ENCODE peak calls at places on chromosomes 4 and X, in eight cellular contexts. P is tibial artery, J is pancreas, G is mammary epithelial cell, N is SK-N-SH, I is aorta, L is endodermal cell, A is neuronal stem cell. U is an unnamed sample. For H3K4me1, the result is how much of the 10 kb centered on the place peaks cover.

GRCh38 chr4:108170729-108171540 is 2.2 kb upstream of the LEF1 start:
- DNase-seq in I (no peak), J (no peak), P (no peak), N (no peak), G (no peak), L (peak), A (peak), U (no peak)

GRCh38 chr4:174071591-174071990 is 211.9 kb downstream of the FBXO8 start:
- DNase-seq in A (no peak), G (no peak), N (no peak), J (no peak), P (no peak), I (no peak), L (no peak), U (no peak)

GRCh38 chr4:53914313-53915016 is 149.9 kb downstream of the CHIC2 start:
- DNase-seq in P (no peak), A (no peak), I (peak), J (no peak), L (no peak), N (no peak), G (peak), U (no peak)

GRCh38 chrX:12814434-12814833 is 23.2 kb downstream of the PRPS2 start:
- DNase-seq in P (no peak), L (peak), I (no peak), A (no peak), J (no peak), G (peak), N (peak), U (peak)

GRCh38 chr4:25117274-25117673 is 43.0 kb downstream of the SEPSECS start:
- DNase-seq in L (no peak), N (no peak), A (no peak), P (no peak), J (no peak), G (no peak), I (no peak), U (no peak)

GRCh38 chr4:15755321-15755750 is 22.8 kb upstream of the CD38 start:
- DNase-seq in I (no peak), N (no peak), P (no peak), G (peak), J (no peak), A (no peak), L (no peak), U (no peak)

GRCh38 chrX:151488677-151489076 is 74.8 kb upstream of the PASD1 start:
- DNase-seq in N (peak), L (peak), I (no peak), J (no peak), G (peak), P (no peak), A (no peak), U (no peak)

GRCh38 chr4:1462009-1462767 is 55.9 kb upstream of the NKX1-1 start:
- DNase-seq in J (no peak), N (peak), I (no peak), P (peak), G (no peak), L (no peak), A (no peak), U (no peak)

GRCh38 chrX:110733166-110733565 is 62.5 kb downstream of the CHRDL1 start:
- DNase-seq in A (no peak), G (peak), N (no peak), P (no peak), I (no peak), J (no peak), L (no peak), U (no peak)

GRCh38 chr4:174764105-174764729 is 64.8 kb downstream of the GLRA3 start:
- DNase-seq in P (no peak), A (peak), L (no peak), N (peak), I (no peak), G (peak), J (no peak), U (no peak)

GRCh38 chr4:156778093-156778492 is 193.5 kb downstream of the PDGFC start:
- DNase-seq in J (no peak), I (no peak), A (no peak), P (no peak), L (no peak), G (peak), N (no peak), U (no peak)

GRCh38 chr4:123785515-123785914 is 388.9 kb downstream of the SPRY1 start:
- DNase-seq in A (no peak), P (peak), L (peak), N (no peak), G (peak), I (peak), J (no peak), U (peak)

GRCh38 chr4:152972821-152973613 is 36.9 kb downstream of the FHDC1 start:
- DNase-seq in J (no peak), P (peak), L (no peak), N (no peak), I (peak), A (no peak), G (peak), U (no peak)

GRCh38 chr4:40292313-40292759 is 42.8 kb upstream of the CHRNA9 start:
- DNase-seq in P (no peak), I (no peak), L (peak), G (peak), J (no peak), N (no peak), A (no peak), U (no peak)

GRCh38 chr4:74874785-74875367 is 58.0 kb upstream of the PARM1 start:
- DNase-seq in A (peak), P (no peak), G (peak), I (no peak), J (no peak), N (peak), L (peak), U (no peak)

GRCh38 chrX:150236304-150236703 is 126.8 kb upstream of the MAMLD1 start:
- DNase-seq in P (no peak), I (no peak), A (no peak), N (no peak), G (peak), L (peak), J (no peak), U (no peak)

GRCh38 chrX:16868920-16869319 is 1.2 kb downstream of the RBBP7 start:
- DNase-seq in N (no peak), G (no peak), L (no peak), P (no peak), I (no peak), A (no peak), J (no peak), U (no peak)

GRCh38 chr4:13539721-13540445 is 4.4 kb downstream of the NKX3-2 start:
- DNase-seq in A (no peak), I (no peak), N (peak), P (no peak), G (no peak), J (no peak), L (peak), U (no peak)

GRCh38 chr4:148574502-148574901 is 132.3 kb upstream of the NR3C2 start:
- DNase-seq in N (no peak), I (no peak), P (no peak), J (no peak), A (no peak), L (no peak), G (peak), U (peak)

GRCh38 chrX:41145920-41146608 is 60.8 kb downstream of the USP9X start:
- DNase-seq in A (no peak), N (no peak), L (no peak), G (peak), P (no peak), I (no peak), J (no peak), U (no peak)

GRCh38 chr4:110344165-110344564 is 131.8 kb upstream of the ENPEP start:
- DNase-seq in P (no peak), I (no peak), J (no peak), L (peak), G (no peak), A (peak), N (peak), U (no peak)

GRCh38 chr4:54058171-54058570 is 6.2 kb downstream of the CHIC2 start:
- DNase-seq in G (no peak), P (no peak), A (no peak), J (no peak), N (no peak), I (no peak), L (no peak), U (no peak)

GRCh38 chrX:3271485-3272186 is 74.8 kb downstream of the MXRA5 start:
- DNase-seq in A (no peak), G (peak), L (no peak), N (no peak), P (no peak), J (no peak), I (no peak), U (no peak)

GRCh38 chrX:148416931-148417330 is 83.5 kb upstream of the AFF2 start:
- DNase-seq in J (no peak), A (no peak), G (peak), N (no peak), L (no peak), I (no peak), P (no peak), U (no peak)

GRCh38 chrX:13898084-13898483 is 81.2 kb upstream of the GPM6B start:
- DNase-seq in N (peak), G (peak), L (peak), P (peak), A (no peak), I (no peak), J (no peak), U (peak)

GRCh38 chr4:58936436-58936835 is 1826.3 kb upstream of the IGFBP7 start:
- DNase-seq in A (no peak), L (no peak), J (no peak), N (no peak), G (no peak), I (no peak), P (no peak), U (no peak)

GRCh38 chr4:41066049-41066448 is 148.3 kb downstream of the APBB2 start:
- DNase-seq in J (no peak), P (no peak), G (no peak), L (no peak), A (no peak), N (no peak), I (no peak), U (no peak)

GRCh38 chrX:10741496-10742048 is 121.2 kb upstream of the MID1 start:
- DNase-seq in A (no peak), I (no peak), J (no peak), P (no peak), G (no peak), L (no peak), N (no peak), U (no peak)

GRCh38 chr4:168569066-168569908 is 72.4 kb downstream of the PALLD start:
- DNase-seq in L (peak), I (no peak), P (no peak), A (no peak), N (no peak), G (peak), J (no peak), U (no peak)

GRCh38 chrX:97787849-97788248 is 904.1 kb downstream of the RPA4 start:
- DNase-seq in G (no peak), A (no peak), N (no peak), I (no peak), J (no peak), P (no peak), L (no peak), U (no peak)

GRCh38 chr4:117770269-117771087 is 263.8 kb upstream of the NDST3 start:
- DNase-seq in I (no peak), A (no peak), J (no peak), N (no peak), P (no peak), G (no peak), L (peak), U (no peak)

GRCh38 chr4:137967480-137968190 is 274.5 kb downstream of the SLC7A11 start:
- DNase-seq in A (no peak), P (no peak), G (peak), L (no peak), I (no peak), N (no peak), J (no peak), U (no peak)

GRCh38 chr4:23741586-23742240 is 148.1 kb downstream of the PPARGC1A start:
- DNase-seq in A (no peak), J (no peak), G (no peak), L (no peak), I (no peak), P (no peak), N (no peak), U (no peak)
- H3K27ac ChIP-seq in A (no peak), J (no peak), G (no peak), L (no peak), I (no peak), P (no peak), N (no peak), U (no peak)

GRCh38 chr4:140719022-140719421 is 37.2 kb downstream of the TBC1D9 start:
- DNase-seq in N (no peak), I (no peak), L (no peak), A (no peak), P (no peak), J (no peak), G (peak), U (no peak)

GRCh38 chr4:140718240-140718639 is 37.9 kb downstream of the TBC1D9 start:
- DNase-seq in P (no peak), I (no peak), A (no peak), J (no peak), N (no peak), L (no peak), G (peak), U (no peak)

GRCh38 chr4:140719693-140720092 is 36.5 kb downstream of the TBC1D9 start:
- DNase-seq in J (no peak), L (no peak), I (no peak), G (no peak), P (no peak), A (no peak), N (no peak), U (no peak)

GRCh38 chr4:140721088-140721421 is 35.1 kb downstream of the TBC1D9 start:
- DNase-seq in A (no peak), G (no peak), P (no peak), J (no peak), N (no peak), I (no peak), L (no peak), U (no peak)

GRCh38 chr4:140720387-140721087 is 35.6 kb downstream of the TBC1D9 start:
- DNase-seq in P (no peak), G (no peak), L (no peak), A (no peak), N (no peak), J (no peak), I (no peak), U (no peak)
- H3K4me1 ChIP-seq in P (under half), G (under half), L (under half), A (under half), N (under half), J (under half), I (under half), U (under half)

GRCh38 chr4:147037089-147037488 is 91.4 kb upstream of the TTC29 start:
- DNase-seq in N (no peak), P (no peak), A (no peak), I (no peak), L (no peak), G (no peak), J (no peak), U (no peak)
- H3K4me3 ChIP-seq in N (no peak), P (no peak), A (no peak), I (no peak), L (no peak), G (no peak), J (no peak), U (no peak)

DNA sequence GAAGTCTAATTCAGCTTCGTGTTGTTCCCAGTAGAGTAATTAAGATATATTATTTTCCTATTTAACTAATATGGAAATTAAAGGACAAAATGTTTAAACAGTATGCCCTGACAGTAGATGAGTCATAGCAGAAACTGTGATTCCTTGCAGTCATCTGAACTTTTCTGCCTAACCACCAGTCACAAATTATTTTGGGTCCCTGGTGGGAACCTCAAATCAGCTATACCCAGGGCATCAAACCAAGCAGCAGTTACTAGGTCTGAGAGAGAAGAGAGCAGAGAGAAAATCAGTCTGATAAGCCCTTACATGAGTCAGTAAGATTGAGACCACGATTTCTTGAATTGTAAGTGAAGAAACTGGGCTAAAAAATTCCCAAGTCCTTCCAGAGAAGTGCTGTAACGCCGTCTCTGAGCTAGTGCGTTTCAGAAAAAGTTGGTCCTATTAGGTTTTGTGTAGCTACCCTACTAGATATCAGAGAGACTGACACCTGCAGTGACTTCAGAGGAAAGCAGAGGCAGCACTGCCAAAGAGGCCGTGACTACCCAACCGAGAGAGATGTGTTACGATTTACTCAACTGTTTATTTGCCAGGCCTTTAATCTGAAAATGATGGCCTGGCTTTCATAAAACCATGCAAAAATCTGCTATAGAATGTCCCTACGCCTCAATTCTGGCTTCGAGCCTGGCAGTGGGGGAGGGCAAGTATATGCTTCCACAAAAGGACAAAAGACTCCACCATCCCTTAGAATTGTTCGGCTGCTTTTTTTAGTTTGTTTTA is 21.7 kb upstream of the GPM6A start:
- DNase-seq in I (no peak), G (no peak), L (no peak), P (no peak), N (no peak), A (no peak), J (no peak), U (no peak)
- H3K27ac ChIP-seq in I (no peak), G (no peak), L (no peak), P (no peak), N (no peak), A (no peak), J (no peak), U (no peak)